ENCODE peak calls at places on chromosomes 11 and 22, in nine cellular contexts. Q is AG09319; O is stimulated activated CD4-positive, alpha-beta T cell treated with anti-CD3 and anti-CD28 coated beads, Interleukin-12 subunit alpha, Interleukin-12 subunit beta, amount 100 ng/mL, for 24 hours; S is activated naive CD4-positive, alpha-beta T cell treated with anti-CD3 and anti-CD28 coated beads, Interleukin-2, amount 50 U/mL, for 72 hours; Y is SHP77; J is nucleus accumbens; V is hypothalamus; P is activated CD4-positive, alpha-beta T cell treated with anti-CD3 and anti-CD28 coated beads, Interleukin-2, amount 50 U/mL, for 4 hours; G is C1 segment of cervical spinal cord. W is an unnamed sample.

GRCh38 chr22:40263191-40263590 is 83.1 kb upstream of the ADSL start:
- DNase-seq in Q (no peak), O (no peak), S (no peak), Y (no peak), J (no peak), V (no peak), P (no peak), G (no peak), W (no peak)

GRCh38 chr22:39965749-39966148 is 5.6 kb downstream of the TMA7B start:
- DNase-seq in Q (no peak), O (no peak), S (no peak), Y (no peak), J (no peak), V (no peak), P (no peak), G (no peak), W (no peak)

GRCh38 chr11:29214833-29215232 is 802.0 kb downstream of the KCNA4 start:
- DNase-seq in Q (no peak), O (no peak), S (no peak), Y (no peak), J (no peak), V (no peak), P (no peak), G (no peak), W (no peak)

GRCh38 chr11:11629368-11629767 is 7.6 kb upstream of the GALNT18 start:
- DNase-seq in Q (no peak), O (no peak), S (no peak), Y (no peak), J (no peak), V (no peak), P (no peak), G (no peak), W (no peak)

GRCh38 chr22:39953101-39953500 is 7.1 kb upstream of the TMA7B start:
- DNase-seq in Q (no peak), O (no peak), S (no peak), Y (no peak), J (no peak), V (no peak), P (no peak), G (no peak), W (no peak)

GRCh38 chr22:42985541-42985925 is 29.4 kb downstream of the PACSIN2 start:
- DNase-seq in Q (no peak), O (no peak), S (no peak), Y (no peak), J (no peak), V (no peak), P (no peak), G (no peak), W (no peak)

GRCh38 chr22:46116491-46116958 is 33.8 kb upstream of the PPARA start:
- DNase-seq in Q (peak; percentile 52), O (peak; percentile 85), S (peak; percentile 85), Y (peak; percentile 82), J (peak; percentile 87), V (peak; percentile 96), P (peak; percentile 79), G (peak; percentile 94), W (peak; percentile 91)

GRCh38 chr11:12291767-12292166 is 85.6 kb upstream of the PARVA start:
- DNase-seq in Q (no peak), O (no peak), S (no peak), Y (no peak), J (no peak), V (no peak), P (no peak), G (no peak), W (no peak)

GRCh38 chr11:17765381-17766359 is 31.1 kb downstream of the KCNC1 start:
- DNase-seq in Q (no peak), O (no peak), S (no peak), Y (no peak), J (no peak), V (no peak), P (no peak), G (no peak), W (no peak)

GRCh38 chr22:30325065-30325720 is 1.5 kb downstream of the TBC1D10A start:
- DNase-seq in Q (no peak), O (no peak), S (no peak), Y (no peak), J (no peak), V (no peak), P (no peak), G (no peak), W (peak; percentile 86)

GRCh38 chr11:71309611-71310010 is 57.2 kb upstream of the SHANK2 start:
- DNase-seq in Q (no peak), O (no peak), S (no peak), Y (no peak), J (no peak), V (no peak), P (no peak), G (no peak), W (peak; percentile 45)

GRCh38 chr22:44360686-44361381 is 48.1 kb upstream of the SHISAL1 start:
- DNase-seq in Q (peak; percentile 93), O (no peak), S (no peak), Y (no peak), J (no peak), V (no peak), P (no peak), G (peak; percentile 40), W (no peak)

GRCh38 chr11:61947486-61948210 is 2.5 kb upstream of the BEST1 start:
- DNase-seq in Q (peak; percentile 82), O (peak; percentile 63), S (peak; percentile 73), Y (peak; percentile 79), J (peak; percentile 81), V (peak; percentile 87), P (peak; percentile 56), G (peak; percentile 75), W (peak; percentile 88)

GRCh38 chr11:61082931-61083531 is 19.3 kb upstream of the CD5 start:
- DNase-seq in Q (no peak), O (no peak), S (peak; percentile 54), Y (no peak), J (no peak), V (no peak), P (no peak), G (no peak), W (no peak)

GRCh38 chr11:5941951-5942350 is at the start of gene OR56A3:
- DNase-seq in Q (no peak), O (no peak), S (no peak), Y (no peak), J (no peak), V (no peak), P (no peak), G (no peak), W (no peak)

GRCh38 chr11:70666336-70666735 is 268.0 kb downstream of the CTTN start:
- DNase-seq in Q (no peak), O (no peak), S (no peak), Y (no peak), J (no peak), V (no peak), P (no peak), G (no peak), W (no peak)

GRCh38 chr11:33195391-33196190 is 34.3 kb upstream of the CSTF3 start:
- DNase-seq in Q (no peak), O (no peak), S (no peak), Y (no peak), J (no peak), V (no peak), P (no peak), G (no peak), W (peak; percentile 92)

GRCh38 chr11:88193278-88193677 is 18.0 kb upstream of the RAB38 start:
- DNase-seq in Q (no peak), O (no peak), S (no peak), Y (no peak), J (no peak), V (no peak), P (no peak), G (no peak), W (no peak)

GRCh38 chr11:47083913-47084312 is 92.8 kb downstream of the ARFGAP2 start:
- DNase-seq in Q (peak; percentile 5), O (no peak), S (no peak), Y (no peak), J (no peak), V (no peak), P (no peak), G (no peak), W (no peak)

GRCh38 chr22:38236786-38237185 is 35.0 kb downstream of the MAFF start:
- DNase-seq in Q (no peak), O (no peak), S (no peak), Y (no peak), J (no peak), V (no peak), P (no peak), G (no peak), W (no peak)

GRCh38 chr22:35921777-35922176 is 106.8 kb downstream of the RBFOX2 start:
- DNase-seq in Q (peak; percentile 78), O (peak; percentile 13), S (peak; percentile 37), Y (peak; percentile 43), J (no peak), V (peak; percentile 41), P (peak; percentile 9), G (peak; percentile 24), W (peak; percentile 89)

GRCh38 chr11:116640641-116641402 is 132.0 kb downstream of the BUD13 start:
- DNase-seq in Q (no peak), O (no peak), S (no peak), Y (no peak), J (no peak), V (no peak), P (no peak), G (no peak), W (no peak)

GRCh38 chr11:76701701-76702100 is 31.2 kb upstream of the LRRC32 start:
- DNase-seq in Q (peak; percentile 10), O (no peak), S (no peak), Y (no peak), J (no peak), V (no peak), P (no peak), G (no peak), W (no peak)

GRCh38 chr11:64146036-64146943 is 19.6 kb downstream of the MACROD1 start:
- DNase-seq in Q (no peak), O (peak; percentile 58), S (peak; percentile 82), Y (no peak), J (no peak), V (peak; percentile 43), P (peak; percentile 57), G (no peak), W (peak; percentile 70)

GRCh38 chr11:8477680-8478079 is 116.3 kb downstream of the STK33 start:
- DNase-seq in Q (no peak), O (no peak), S (no peak), Y (no peak), J (no peak), V (no peak), P (no peak), G (no peak), W (no peak)

GRCh38 chr22:20652582-20652981 is 121.3 kb upstream of the SERPIND1 start:
- DNase-seq in Q (no peak), O (no peak), S (no peak), Y (no peak), J (no peak), V (no peak), P (no peak), G (no peak), W (no peak)

GRCh38 chr11:21810650-21811049 is 382.2 kb upstream of the ANO5 start:
- DNase-seq in Q (no peak), O (no peak), S (no peak), Y (peak; percentile 7), J (no peak), V (no peak), P (no peak), G (no peak), W (no peak)

GRCh38 chr11:10551845-10552352 is 10.9 kb upstream of the RNF141 start:
- DNase-seq in Q (no peak), O (no peak), S (no peak), Y (no peak), J (no peak), V (no peak), P (no peak), G (no peak), W (no peak)

GRCh38 chr11:3228445-3228829 is 3.8 kb downstream of the MRGPRE start:
- DNase-seq in Q (no peak), O (no peak), S (no peak), Y (no peak), J (no peak), V (no peak), P (no peak), G (no peak), W (no peak)

GRCh38 chr11:44108260-44108659 is 12.8 kb downstream of the EXT2 start:
- DNase-seq in Q (no peak), O (no peak), S (no peak), Y (no peak), J (no peak), V (no peak), P (no peak), G (no peak), W (no peak)

GRCh38 chr11:37533830-37534229 is 935.8 kb upstream of the RAG2 start:
- DNase-seq in Q (no peak), O (no peak), S (no peak), Y (no peak), J (no peak), V (no peak), P (no peak), G (no peak), W (no peak)

W was measured in SK-MEL-5.